ENCODE peak calls at places on chromosomes 2 and 18, in five cellular contexts. B, X, J, E and M are unnamed samples.

GRCh38 chr2:95050385-95051300 is 25.1 kb downstream of the MAL start:
- DNase-seq in X (no peak), E (no peak), J (no peak), B (no peak), M (no peak)

GRCh38 chr2:133642831-133643230 is 74.6 kb upstream of the NCKAP5 start:
- DNase-seq in B (peak; percentile 54), X (peak; percentile 65), J (no peak), E (no peak), M (no peak)

GRCh38 chr2:187879491-187879890 is 325.3 kb upstream of the TFPI start:
- DNase-seq in X (no peak), B (no peak), J (no peak), E (no peak), M (no peak)

GRCh38 chr2:207770602-207771404 is 1.1 kb upstream of the FZD5 start:
- DNase-seq in E (no peak), J (no peak), X (no peak), B (no peak), M (peak; percentile 79)

GRCh38 chr2:3432067-3432466 is 52.6 kb downstream of the TRAPPC12 start:
- DNase-seq in X (no peak), J (no peak), E (no peak), B (peak; percentile 6), M (no peak)

GRCh38 chr18:22106536-22107292 is 62.7 kb upstream of the GATA6 start:
- DNase-seq in X (peak; percentile 50), E (no peak), B (peak; percentile 6), J (no peak), M (no peak)

GRCh38 chr2:44708646-44709000 is 232.9 kb upstream of the SIX3 start:
- DNase-seq in J (no peak), B (no peak), E (no peak), X (no peak), M (no peak)

GRCh38 chr18:35030234-35030989 is 10.8 kb upstream of the MAPRE2 start:
- DNase-seq in J (no peak), X (no peak), B (no peak), E (no peak), M (no peak)

GRCh38 chr2:69766014-69766413 is 24.1 kb downstream of the ANXA4 start:
- DNase-seq in J (no peak), E (no peak), B (no peak), X (no peak), M (no peak)

GRCh38 chr18:44723366-44723765 is 42.7 kb downstream of the SETBP1 start:
- DNase-seq in X (no peak), E (no peak), J (no peak), B (no peak), M (no peak)

GRCh38 chr2:121902171-121902591 is 146.7 kb downstream of the TSN start:
- DNase-seq in B (peak; percentile 6), E (peak; percentile 55), X (no peak), J (no peak), M (no peak)

GRCh38 chr2:186486651-186487647 is 889 bp downstream of the ZC3H15 start:
- DNase-seq in X (peak; percentile 16), E (no peak), J (peak; percentile 10), B (peak; percentile 17), M (no peak)

GRCh38 chr2:71299507-71299906 is 32.1 kb upstream of the ZNF638 start:
- DNase-seq in E (no peak), J (peak; percentile 45), X (peak; percentile 10), B (peak; percentile 36), M (no peak)

GRCh38 chr2:9112079-9112721 is 94.4 kb upstream of the ASAP2 start:
- DNase-seq in E (no peak), X (peak; percentile 91), J (peak; percentile 18), B (peak; percentile 96), M (no peak)

GRCh38 chr2:219027511-219028055 is 13.7 kb downstream of the CFAP65 start:
- DNase-seq in X (no peak), E (no peak), J (no peak), B (no peak), M (peak; percentile 65)

GRCh38 chr2:216777637-216778273 is 82.1 kb downstream of the TNP1 start:
- DNase-seq in B (peak; percentile 49), X (no peak), J (peak; percentile 52), E (no peak), M (no peak)

GRCh38 chr18:31230495-31230894 is 67.8 kb upstream of the DSC1 start:
- DNase-seq in E (no peak), B (peak; percentile 86), X (peak; percentile 84), J (no peak), M (no peak)

GRCh38 chr2:75342504-75343175 is 143.3 kb upstream of the TACR1 start:
- DNase-seq in J (no peak), E (no peak), X (no peak), B (no peak), M (no peak)

GRCh38 chr18:79644666-79645057 is 34.9 kb upstream of the CTDP1 start:
- DNase-seq in E (no peak), B (peak; percentile 74), X (no peak), J (no peak), M (no peak)

GRCh38 chr2:174873457-174873856 is 109.2 kb upstream of the CHRNA1 start:
- DNase-seq in B (peak; percentile 52), E (no peak), J (peak; percentile 1), X (peak; percentile 66), M (no peak)

GRCh38 chr2:240685771-240686371 is 3.2 kb upstream of the AQP12B start:
- DNase-seq in B (no peak), J (no peak), E (no peak), X (no peak), M (peak; percentile 64)

GRCh38 chr2:155485141-155485842 is 786.8 kb downstream of the KCNJ3 start:
- DNase-seq in X (no peak), E (no peak), J (no peak), B (no peak), M (no peak)

GRCh38 chr18:6482198-6482977 is 67.7 kb upstream of the L3MBTL4 start:
- DNase-seq in B (peak; percentile 67), J (peak; percentile 82), E (peak; percentile 56), X (peak; percentile 42), M (peak; percentile 92)

GRCh38 chr18:65365245-65365955 is 385.4 kb upstream of the CDH7 start:
- DNase-seq in X (no peak), B (no peak), J (no peak), E (no peak), M (no peak)

GRCh38 chr2:202237787-202238233 is 587 bp downstream of the SUMO1 start:
- DNase-seq in E (peak; percentile 27), J (peak; percentile 62), B (peak; percentile 60), X (peak; percentile 50), M (no peak)

DNA sequence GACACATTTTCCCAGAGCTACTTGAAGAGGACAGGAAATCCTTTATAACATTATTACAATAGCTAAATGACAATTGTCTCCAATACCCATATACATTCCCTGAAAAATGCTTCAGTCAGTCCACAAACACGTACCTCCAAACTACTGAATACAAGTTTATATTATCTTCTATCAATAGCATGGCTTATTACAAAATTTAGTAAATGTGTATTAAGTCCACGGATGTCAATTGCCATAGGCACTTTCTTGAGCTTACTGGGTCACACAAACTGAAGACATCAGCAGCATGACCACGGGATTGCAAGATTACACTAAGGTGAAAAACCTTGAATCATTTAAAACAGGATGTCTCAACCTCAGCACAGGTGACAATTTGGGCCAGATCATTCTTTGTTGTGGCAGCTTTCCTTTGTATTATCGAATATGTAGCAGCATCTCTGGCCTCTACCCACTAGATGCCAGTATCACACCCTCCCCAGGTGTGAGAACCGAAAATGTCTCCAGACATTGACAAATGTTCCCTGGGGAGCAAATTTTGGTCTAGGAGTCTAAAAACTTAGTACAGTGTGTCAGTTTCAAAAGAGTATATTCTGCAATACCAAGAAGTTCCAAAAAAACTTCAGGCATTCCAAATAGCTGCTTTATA is 1.4 kb downstream of the MBD2 start:
- DNase-seq in X (no peak), J (no peak), E (no peak), B (no peak), M (no peak)
- H3K27ac ChIP-seq in X (peak overlapping the region; percentile 56), J (no peak overlapping the region), E (peak overlapping the region; percentile 86), B (no peak overlapping the region), M (peak overlapping the region; percentile 75)

DNA sequence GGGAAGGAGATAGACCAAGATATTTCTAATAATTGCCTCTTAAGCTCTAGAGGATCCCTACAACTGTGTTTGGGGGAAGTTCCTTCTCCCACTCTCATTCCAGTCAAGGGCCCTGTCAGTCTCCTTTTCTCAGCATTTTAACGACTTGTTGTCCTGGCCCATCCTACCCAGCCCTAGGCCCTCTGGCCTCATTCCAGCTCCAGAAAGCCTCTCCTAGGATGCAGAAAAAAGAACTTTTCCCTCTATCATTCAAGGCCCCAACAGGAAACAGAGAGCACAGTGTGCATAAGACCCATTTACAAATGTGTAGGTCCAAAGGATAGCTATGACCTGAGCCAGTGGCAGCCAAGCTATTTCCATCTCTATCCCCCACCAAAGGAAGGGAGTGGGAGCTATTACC is 14.0 kb downstream of the PKDCC start:
- DNase-seq in J (no peak), E (no peak), X (no peak), B (no peak), M (no peak)
- H3K4me1 ChIP-seq in J (peaks cover 23% of the 10 kb centered on the region), E (peaks cover 14% of the 10 kb centered on the region), X (peaks cover 15% of the 10 kb centered on the region), B (peaks cover 29% of the 10 kb centered on the region), M (peaks cover 26% of the 10 kb centered on the region)

DNA sequence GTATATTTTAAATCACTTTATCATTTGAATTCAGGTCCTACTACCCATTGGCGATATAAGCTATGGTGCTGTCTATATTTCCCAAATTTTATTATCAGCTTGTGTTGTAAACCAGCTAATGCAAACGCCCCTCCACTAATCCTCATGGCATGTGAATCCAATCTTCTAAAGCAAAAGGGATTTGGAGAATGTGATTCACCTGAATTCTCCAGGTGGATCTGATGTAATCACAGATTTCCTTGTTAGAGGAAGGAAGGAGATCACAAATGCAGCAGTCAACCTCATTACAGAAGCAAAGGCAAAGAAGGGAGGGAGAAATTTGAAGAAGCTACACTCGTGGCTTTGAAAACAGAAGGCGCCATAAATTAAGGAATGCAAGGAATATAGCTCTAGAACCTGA is 431.1 kb upstream of the CDH19 start:
- DNase-seq in J (no peak), B (no peak), E (no peak), X (no peak), M (no peak)
- H3K27ac ChIP-seq in J (no peak overlapping the region), B (no peak overlapping the region), E (no peak overlapping the region), X (no peak overlapping the region), M (no peak overlapping the region)

GRCh38 chr2:223054193-223054781 is 2.3 kb downstream of the KCNE4 start:
- DNase-seq in B (peak; percentile 76), X (peak; percentile 96), J (no peak), E (peak; percentile 77), M (peak; percentile 91)

GRCh38 chr2:223051580-223052375 is at the start of gene KCNE4:
- DNase-seq in E (no peak), B (peak; percentile 82), J (no peak), X (peak; percentile 46), M (no peak)

GRCh38 chr2:223053431-223054192 is 1.6 kb downstream of the KCNE4 start:
- DNase-seq in E (no peak), X (no peak), J (no peak), B (no peak), M (no peak)

GRCh38 chr2:223050900-223051299 is 1.1 kb upstream of the KCNE4 start:
- DNase-seq in X (peak; percentile 84), J (no peak), E (peak; percentile 34), B (peak; percentile 66), M (no peak)

DNA sequence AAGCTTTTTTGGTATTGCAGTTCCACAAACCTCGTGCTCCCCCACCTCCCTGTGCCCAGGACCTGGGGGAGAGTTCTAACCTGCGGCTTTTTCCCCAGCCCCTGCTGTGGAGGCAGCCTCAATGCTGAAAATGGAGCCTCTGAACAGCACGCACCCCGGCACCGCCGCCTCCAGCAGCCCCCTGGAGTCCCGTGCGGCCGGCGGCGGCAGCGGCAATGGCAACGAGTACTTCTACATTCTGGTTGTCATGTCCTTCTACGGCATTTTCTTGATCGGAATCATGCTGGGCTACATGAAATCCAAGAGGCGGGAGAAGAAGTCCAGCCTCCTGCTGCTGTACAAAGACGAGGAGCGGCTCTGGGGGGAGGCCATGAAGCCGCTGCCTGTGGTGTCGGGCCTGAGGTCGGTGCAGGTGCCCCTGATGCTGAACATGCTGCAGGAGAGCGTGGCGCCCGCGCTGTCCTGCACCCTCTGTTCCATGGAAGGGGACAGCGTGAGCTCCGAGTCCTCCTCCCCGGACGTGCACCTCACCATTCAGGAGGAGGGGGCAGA is 796 bp downstream of the KCNE4 start:
- DNase-seq in B (no peak), J (no peak), X (no peak), E (no peak), M (peak; percentile 74)
- H3K4me1 ChIP-seq in B (peaks cover 28% of the 10 kb centered on the region), J (peaks cover 13% of the 10 kb centered on the region), X (peaks cover 27% of the 10 kb centered on the region), E (no peaks in the 10 kb centered on the region), M (no peaks in the 10 kb centered on the region)